ENCODE peak calls at places on chromosomes 16 and 17, in four cellular contexts. One of them, this sample, is unnamed.

GRCh38 chr16:26598061-26598460 is 468.7 kb upstream of the C16orf82 start:
- DNase-seq in GM12878: no peak
- DNase-seq in H1: no peak
- DNase-seq in K562: peak
- DNase-seq in this sample: no peak

GRCh38 chr16:68823401-68823800 is 19.9 kb upstream of the TANGO6 start:
- DNase-seq in GM12878: no peak
- DNase-seq in H1: no peak
- DNase-seq in K562: no peak
- DNase-seq in this sample: no peak

GRCh38 chr16:23581746-23582145 is 14.4 kb downstream of the NDUFAB1 start:
- DNase-seq in GM12878: no peak
- DNase-seq in H1: no peak
- DNase-seq in K562: no peak
- DNase-seq in this sample: no peak

GRCh38 chr17:48542956-48543853 is 1.7 kb downstream of the HOXB2 start:
- DNase-seq in GM12878: no peak
- DNase-seq in H1: peak
- DNase-seq in K562: peak
- DNase-seq in this sample: no peak

GRCh38 chr16:73405851-73406250 is 357.9 kb upstream of the ZFHX3 start:
- DNase-seq in GM12878: no peak
- DNase-seq in H1: no peak
- DNase-seq in K562: no peak
- DNase-seq in this sample: no peak

GRCh38 chr16:2295056-2295798 is 27.3 kb upstream of the RNPS1 start:
- DNase-seq in GM12878: peak
- DNase-seq in H1: no peak
- DNase-seq in K562: no peak
- DNase-seq in this sample: no peak

GRCh38 chr16:75244844-75245758 is 6.3 kb downstream of the BCAR1 start:
- DNase-seq in GM12878: no peak
- DNase-seq in H1: no peak
- DNase-seq in K562: no peak
- DNase-seq in this sample: peak

GRCh38 chr17:968812-969766 is 10.5 kb downstream of the NXN start:
- DNase-seq in GM12878: no peak
- DNase-seq in H1: no peak
- DNase-seq in K562: no peak
- DNase-seq in this sample: no peak

GRCh38 chr17:1940810-1941185 is 84.3 kb downstream of the RTN4RL1 start:
- DNase-seq in GM12878: no peak
- DNase-seq in H1: no peak
- DNase-seq in K562: no peak
- DNase-seq in this sample: no peak

GRCh38 chr16:70694517-70695218 is 8.8 kb upstream of the MTSS2 start:
- DNase-seq in GM12878: no peak
- DNase-seq in H1: no peak
- DNase-seq in K562: peak
- DNase-seq in this sample: no peak
- TF ChIP-seq ATF3 in GM12878: no peak
- TF ChIP-seq ATF3 in H1: no peak
- TF ChIP-seq ATF3 in K562: no peak
- TF ChIP-seq ATF3 in this sample: no peak

GRCh38 chr17:8124350-8125195 is 667 bp upstream of the HES7 start:
- DNase-seq in GM12878: no peak
- DNase-seq in H1: peak
- DNase-seq in K562: peak
- DNase-seq in this sample: no peak

GRCh38 chr17:8123695-8124349 is at the start of gene HES7:
- DNase-seq in GM12878: no peak
- DNase-seq in H1: peak
- DNase-seq in K562: peak
- DNase-seq in this sample: no peak

GRCh38 chr17:8126306-8127066 is 2.6 kb upstream of the HES7 start:
- DNase-seq in GM12878: no peak
- DNase-seq in H1: peak
- DNase-seq in K562: peak
- DNase-seq in this sample: no peak

GRCh38 chr17:8125947-8126305 is 2.0 kb upstream of the HES7 start:
- DNase-seq in GM12878: no peak
- DNase-seq in H1: no peak
- DNase-seq in K562: peak
- DNase-seq in this sample: no peak

GRCh38 chr17:8125196-8125946 is 1.5 kb upstream of the HES7 start:
- DNase-seq in GM12878: peak
- DNase-seq in H1: peak
- DNase-seq in K562: peak
- DNase-seq in this sample: peak
- TF ChIP-seq HDAC2 in GM12878: no peak
- TF ChIP-seq HDAC2 in H1: peak
- TF ChIP-seq HDAC2 in K562: no peak
- TF ChIP-seq HDAC2 in this sample: no peak

GRCh38 chr17:7440113-7440822 is 956 bp downstream of the FGF11 start:
- DNase-seq in GM12878: no peak
- DNase-seq in H1: peak
- DNase-seq in K562: peak
- DNase-seq in this sample: no peak
- TF ChIP-seq ATF3 in GM12878: no peak
- TF ChIP-seq ATF3 in H1: peak
- TF ChIP-seq ATF3 in K562: no peak
- TF ChIP-seq ATF3 in this sample: no peak

GRCh38 chr16:56436258-56436657 is 10.9 kb upstream of the AMFR start:
- DNase-seq in GM12878: no peak
- DNase-seq in H1: no peak
- DNase-seq in K562: no peak
- DNase-seq in this sample: no peak
- TF ChIP-seq HDAC2 in GM12878: no peak
- TF ChIP-seq HDAC2 in H1: no peak
- TF ChIP-seq HDAC2 in K562: no peak
- TF ChIP-seq HDAC2 in this sample: no peak

GRCh38 chr17:57902117-57902799 is 52.4 kb upstream of the MRPS23 start:
- DNase-seq in GM12878: peak
- DNase-seq in H1: no peak
- DNase-seq in K562: no peak
- DNase-seq in this sample: no peak
- TF ChIP-seq ATF3 in GM12878: no peak
- TF ChIP-seq ATF3 in H1: no peak
- TF ChIP-seq ATF3 in K562: no peak
- TF ChIP-seq ATF3 in this sample: no peak

DNA sequence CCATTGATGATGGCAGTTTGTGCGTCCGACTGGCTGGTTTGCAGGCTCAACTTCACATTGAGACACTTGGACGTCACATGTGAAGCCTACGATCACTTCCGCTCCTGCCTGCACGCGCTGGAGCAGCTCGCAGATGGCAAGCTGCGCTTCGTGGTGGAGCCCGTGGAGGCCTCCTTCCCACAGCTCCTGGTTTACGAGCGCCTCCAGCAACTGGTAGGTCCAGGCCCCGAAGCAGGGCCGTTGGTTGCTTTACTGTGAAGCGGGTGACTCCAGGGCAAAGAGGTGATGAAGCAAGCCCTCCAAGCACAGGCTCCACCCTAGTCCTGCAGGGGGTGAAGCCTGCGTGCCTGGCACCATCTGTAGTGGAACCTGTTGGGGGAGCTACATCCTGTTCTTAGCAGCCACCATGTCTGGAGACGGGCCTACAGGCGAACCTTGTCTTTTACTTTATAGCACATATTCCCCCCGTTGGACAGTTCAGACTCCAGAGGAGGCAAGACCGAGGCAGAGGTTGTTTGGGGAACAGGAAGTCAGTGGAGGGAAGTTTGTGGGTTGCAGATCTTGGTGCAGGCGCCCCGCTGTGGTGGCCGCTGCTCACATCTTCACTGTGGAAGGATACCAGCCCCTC is 23.1 kb downstream of the METTL22 start:
- DNase-seq in GM12878: no peak
- DNase-seq in H1: no peak
- DNase-seq in K562: no peak
- DNase-seq in this sample: no peak
- TF ChIP-seq HDAC2 in GM12878: no peak
- TF ChIP-seq HDAC2 in H1: no peak
- TF ChIP-seq HDAC2 in K562: no peak
- TF ChIP-seq HDAC2 in this sample: no peak

DNA sequence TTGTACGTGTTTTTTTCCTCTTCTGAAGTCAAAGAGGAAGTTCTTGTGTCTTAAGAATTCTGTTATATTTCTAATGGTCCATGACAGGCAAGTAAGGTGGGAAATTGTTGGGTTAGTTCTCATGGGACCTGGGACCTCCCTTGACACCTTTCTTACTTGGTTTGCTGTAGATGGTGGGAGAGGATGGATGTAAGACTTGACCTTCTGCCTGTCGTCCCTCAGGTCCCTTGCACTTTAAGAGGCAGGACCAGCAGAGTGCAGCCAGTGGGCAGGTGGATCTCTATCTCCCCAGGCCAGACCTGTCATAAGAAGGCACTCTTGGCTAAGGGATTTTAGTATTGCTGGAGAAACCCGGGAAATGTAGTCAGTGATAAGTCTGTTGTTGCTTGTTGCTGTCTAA is 12.1 kb downstream of the HAPSTR1 start:
- DNase-seq in GM12878: no peak
- DNase-seq in H1: no peak
- DNase-seq in K562: no peak
- DNase-seq in this sample: no peak
- TF ChIP-seq ATF3 in GM12878: no peak
- TF ChIP-seq ATF3 in H1: no peak
- TF ChIP-seq ATF3 in K562: no peak
- TF ChIP-seq ATF3 in this sample: no peak